ENCODE peak calls at places on chromosomes 7 and 10, in ten cellular contexts. I is uterus; D is lung; J is left ventricle myocardium inferior; L is CD8-positive, alpha-beta T cell; U is body of pancreas; H is fibroblast of lung; C is pancreas; N is mammary epithelial cell; B is CD4-positive, CD25-positive, alpha-beta regulatory T cell. K is an unnamed sample. For H3K27me3, the result is how much of the 10 kb centered on the place peaks cover.

GRCh38 chr7:99860281-99861127 is 16.3 kb downstream of the OR2AE1 start:
- DNase-seq in I (no peak), D (no peak), U (peak), C (no peak), L (no peak), N (peak), J (no peak), B (no peak), H (peak), K (peak)

GRCh38 chr10:87504667-87505365 is at the start of gene MINPP1:
- DNase-seq in N (peak), I (peak), C (peak), D (peak), J (peak), B (peak), U (peak), L (peak), H (peak), K (peak)

GRCh38 chr7:28144266-28144665 is 36.3 kb downstream of the JAZF1 start:
- DNase-seq in C (no peak), B (no peak), I (no peak), N (no peak), U (no peak), H (no peak), J (no peak), D (no peak), L (no peak), K (no peak)

GRCh38 chr10:128630787-128631252 is 504.6 kb upstream of the MKI67 start:
- DNase-seq in D (no peak), U (no peak), C (no peak), H (peak), B (no peak), L (no peak), J (no peak), I (no peak), N (peak), K (no peak)

GRCh38 chr10:25522946-25523608 is 348.3 kb downstream of the GPR158 start:
- DNase-seq in U (no peak), N (peak), C (no peak), B (no peak), D (no peak), L (no peak), I (no peak), H (peak), J (no peak), K (no peak)

GRCh38 chr7:31095286-31096197 is 43.4 kb downstream of the ADCYAP1R1 start:
- DNase-seq in D (no peak), I (no peak), J (no peak), L (no peak), H (no peak), U (no peak), B (no peak), N (no peak), C (no peak), K (no peak)

GRCh38 chr10:76970795-76971519 is 666.7 kb downstream of the KCNMA1 start:
- DNase-seq in I (no peak), B (no peak), J (no peak), C (no peak), L (no peak), D (no peak), H (no peak), U (no peak), N (no peak), K (no peak)

GRCh38 chr7:101538596-101539459 is 90.3 kb downstream of the MYL10 start:
- DNase-seq in N (peak), U (peak), D (peak), J (peak), I (peak), C (peak), H (peak), B (peak), L (peak), K (no peak)

GRCh38 chr10:14723052-14723689 is 51.5 kb downstream of the FAM107B start:
- DNase-seq in L (peak), H (no peak), U (no peak), N (no peak), B (peak), C (no peak), D (no peak), I (no peak), J (no peak), K (no peak)

GRCh38 chr10:118908487-118909280 is 120.8 kb upstream of the NANOS1 start:
- DNase-seq in D (no peak), H (no peak), J (no peak), C (no peak), U (no peak), I (no peak), B (no peak), L (no peak), N (no peak), K (no peak)

GRCh38 chr7:41870017-41870416 is 167.1 kb upstream of the INHBA start:
- DNase-seq in H (no peak), D (no peak), B (no peak), J (no peak), L (no peak), I (no peak), U (no peak), N (no peak), C (no peak), K (no peak)

GRCh38 chr10:35789996-35790395 is 147.9 kb upstream of the FZD8 start:
- DNase-seq in D (no peak), C (no peak), H (peak), N (peak), B (no peak), I (no peak), U (no peak), J (no peak), L (no peak), K (no peak)

GRCh38 chr7:8303904-8304528 is 42.0 kb upstream of the ICA1 start:
- DNase-seq in C (no peak), B (no peak), H (no peak), D (no peak), L (no peak), N (no peak), J (no peak), U (no peak), I (no peak), K (no peak)

GRCh38 chr7:90233569-90233968 is 11.4 kb upstream of the CFAP69 start:
- DNase-seq in N (no peak), C (no peak), B (no peak), U (no peak), L (no peak), I (no peak), D (no peak), J (no peak), H (no peak), K (no peak)

GRCh38 chr7:121205777-121206176 is 123.0 kb upstream of the WNT16 start:
- DNase-seq in D (no peak), C (no peak), U (no peak), N (no peak), J (no peak), I (no peak), L (no peak), H (no peak), B (no peak), K (no peak)

GRCh38 chr7:40836218-40836617 is 701.4 kb downstream of the SUGCT start:
- DNase-seq in B (no peak), C (no peak), N (peak), I (no peak), U (no peak), D (no peak), J (no peak), L (no peak), H (no peak), K (no peak)

GRCh38 chr10:17425584-17426262 is 28.7 kb downstream of the ST8SIA6 start:
- DNase-seq in L (peak), D (no peak), H (no peak), U (no peak), J (no peak), B (peak), I (no peak), C (no peak), N (no peak), K (no peak)

GRCh38 chr7:92750440-92750839 is 85.9 kb downstream of the CDK6 start:
- DNase-seq in L (no peak), D (no peak), H (peak), J (no peak), N (no peak), C (no peak), U (no peak), I (no peak), B (no peak), K (no peak)

GRCh38 chr7:123352226-123352550 is 152.4 kb upstream of the SLC13A1 start:
- DNase-seq in L (no peak), D (no peak), N (no peak), U (no peak), C (no peak), I (no peak), B (no peak), H (no peak), J (no peak), K (no peak)

GRCh38 chr10:73210395-73211105 is 36.5 kb downstream of the DNAJC9 start:
- DNase-seq in D (no peak), U (no peak), J (no peak), I (no peak), H (no peak), C (no peak), N (no peak), L (no peak), B (no peak), K (no peak)

GRCh38 chr10:110426294-110427153 is 71.2 kb upstream of the DUSP5 start:
- DNase-seq in L (no peak), N (no peak), U (peak), I (no peak), H (peak), B (no peak), D (no peak), C (no peak), J (no peak), K (peak)

GRCh38 chr10:27822286-27822685 is 76.7 kb upstream of the MKX start:
- DNase-seq in D (no peak), I (no peak), H (peak), N (no peak), L (no peak), C (no peak), U (no peak), J (no peak), B (no peak), K (peak)

GRCh38 chr7:116213361-116214155 is 3.2 kb downstream of the TES start:
- DNase-seq in D (no peak), H (peak), N (no peak), U (peak), J (no peak), I (no peak), L (no peak), B (no peak), C (no peak), K (no peak)

GRCh38 chr10:99854860-99855259 is 72.4 kb downstream of the ABCC2 start:
- DNase-seq in J (no peak), N (no peak), I (no peak), D (no peak), L (no peak), U (peak), H (peak), C (no peak), B (no peak), K (peak)

GRCh38 chr10:103054621-103055020 is 136.5 kb downstream of the CNNM2 start:
- DNase-seq in C (no peak), J (no peak), N (no peak), B (no peak), H (no peak), U (no peak), D (no peak), L (no peak), I (no peak), K (no peak)
- H3K27me3 ChIP-seq in C (under half), J (under half), N (under half), B (under half), H (under half), U (under half), D (under half), L (under half), I (under half), K (under half)

DNA sequence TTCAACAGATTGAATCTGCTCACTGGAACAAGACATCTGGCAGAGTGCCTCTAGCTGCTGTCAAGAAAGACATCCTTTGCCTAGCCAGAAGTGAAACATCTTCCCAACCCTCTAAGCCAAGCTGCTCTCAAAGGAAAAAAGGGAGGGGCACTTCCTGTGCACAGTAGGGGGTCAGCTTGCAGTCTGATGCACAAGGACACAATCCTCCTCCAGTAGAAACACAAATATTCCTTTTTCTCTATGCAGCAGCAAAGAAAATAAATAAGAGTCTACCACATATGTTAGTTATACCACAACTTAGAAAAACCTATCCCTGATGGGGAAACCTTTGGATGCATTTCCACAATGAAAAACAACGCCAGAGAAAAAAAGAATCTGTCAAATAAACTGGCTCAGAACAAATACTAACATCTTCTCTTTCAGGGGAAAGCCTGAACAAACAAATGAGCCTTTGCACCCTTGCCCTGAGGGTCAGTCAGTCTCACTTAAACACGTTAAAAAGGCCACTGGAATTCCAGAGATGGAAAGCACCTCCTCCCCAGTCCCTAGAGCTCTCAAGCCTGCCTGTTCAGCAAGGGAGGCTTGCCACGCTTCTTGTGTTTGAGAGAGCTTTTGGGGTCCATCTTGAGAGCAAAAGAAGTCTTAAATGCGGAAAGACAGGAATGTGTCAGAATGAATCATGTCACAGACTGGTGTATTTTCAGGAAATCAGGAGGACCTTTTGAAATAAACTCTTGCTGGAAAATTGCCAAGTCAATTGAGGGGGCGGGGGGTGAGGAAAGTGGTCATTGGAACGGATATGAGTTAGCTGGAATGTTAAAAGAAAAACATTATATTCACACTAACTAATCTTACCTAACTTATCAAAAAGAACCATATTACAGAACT is 7.5 kb downstream of the LAMB1 start:
- DNase-seq in H (peak), C (no peak), N (peak), U (no peak), I (no peak), B (no peak), J (no peak), L (no peak), D (no peak), K (no peak)
- H3K27ac ChIP-seq in H (peak), C (peak), N (peak), U (no peak), I (peak), B (no peak), J (peak), L (no peak), D (peak), K (peak)

DNA sequence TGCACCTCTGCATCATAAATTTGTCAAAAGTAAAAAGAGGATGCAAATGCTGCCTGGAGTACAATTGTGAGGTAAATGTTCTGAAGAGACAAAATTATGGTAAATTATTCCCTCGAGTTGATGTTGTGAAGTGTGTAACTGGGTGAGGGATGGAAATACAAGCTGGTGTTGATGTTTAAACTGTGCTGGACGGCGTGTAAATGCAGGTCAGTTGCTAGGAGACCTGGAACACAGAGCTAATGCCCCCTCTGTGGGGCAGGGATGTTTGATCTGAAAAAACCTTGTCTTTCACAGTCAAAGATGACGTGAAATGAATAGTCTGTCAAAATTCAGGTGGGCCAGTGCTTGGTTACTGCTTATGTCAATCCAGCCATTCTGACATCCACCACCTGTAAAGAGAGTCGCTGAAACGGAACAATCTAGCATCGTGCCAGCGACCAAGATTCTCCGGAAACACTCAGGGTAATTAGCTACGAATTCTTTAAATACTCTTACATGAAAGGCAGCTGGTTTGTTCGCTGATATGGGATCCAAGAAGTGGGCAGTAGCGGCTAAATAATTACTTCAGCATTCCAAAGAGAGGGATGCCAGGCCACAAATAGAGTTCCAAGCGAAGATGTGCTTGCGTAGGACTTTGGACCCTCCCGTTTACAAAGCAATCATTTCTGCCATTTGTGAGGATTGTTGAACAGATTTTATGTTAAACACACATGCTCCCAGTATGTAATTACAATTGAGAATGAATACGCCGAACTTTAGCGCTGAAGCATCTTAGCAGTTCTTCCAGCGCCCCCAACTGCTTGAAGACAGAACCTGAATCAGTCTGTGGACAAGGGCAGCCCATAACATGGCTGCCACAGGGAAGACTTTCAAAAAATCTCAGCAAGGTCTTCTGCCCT is 7.4 kb upstream of the ASB4 start:
- DNase-seq in H (peak), D (peak), B (no peak), C (peak), I (no peak), U (peak), N (no peak), L (no peak), J (no peak), K (no peak)
- H3K4me3 ChIP-seq in H (no peak), D (no peak), B (no peak), C (no peak), I (no peak), U (no peak), N (no peak), L (no peak), J (peak), K (no peak)

GRCh38 chr7:155216475-155217272 is 81.0 kb upstream of the INSIG1 start:
- DNase-seq in U (no peak), B (no peak), N (no peak), H (no peak), C (peak), L (no peak), D (no peak), J (no peak), I (no peak), K (no peak)
- H3K27me3 ChIP-seq in U (under half), B (under half), N (under half), H (under half), C (under half), L (under half), D (under half), J (half or more), I (under half), K (under half)

DNA sequence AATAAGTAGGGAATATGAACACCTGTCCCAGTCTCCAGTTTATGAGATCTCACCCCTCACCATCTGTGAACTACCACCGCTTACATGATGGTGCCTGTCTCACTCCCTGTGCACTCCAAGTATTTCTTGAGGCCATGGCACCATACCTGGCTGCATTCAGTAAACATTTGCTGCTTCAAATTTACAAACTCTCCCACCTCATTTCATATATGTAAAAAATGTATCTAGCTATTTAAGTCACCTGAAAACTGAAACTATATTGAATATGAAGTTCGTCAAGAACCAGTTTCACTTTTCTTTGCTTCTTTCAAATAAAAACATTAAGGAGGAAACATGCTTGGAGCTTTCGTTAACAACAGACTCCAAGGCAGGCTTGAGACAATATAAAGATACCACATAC is 92.2 kb downstream of the ZFAND4 start:
- DNase-seq in J (no peak), B (peak), C (no peak), I (no peak), H (no peak), U (peak), N (no peak), D (no peak), L (no peak), K (no peak)
- H3K27ac ChIP-seq in J (peak), B (peak), C (peak), I (no peak), H (no peak), U (peak), N (no peak), D (no peak), L (peak), K (no peak)

K was measured in AG04450.